ENCODE peak calls at places on chromosomes 12 and 14, in four cellular contexts. One of them, this sample, is unnamed.

GRCh38 chr14:50773632-50774541 is 57.1 kb downstream of the NIN start:
- DNase-seq in hepatocyte: peak
- DNase-seq in nephron progenitor cell: peak
- DNase-seq in Calu3: peak
- DNase-seq in this sample: peak

GRCh38 chr12:121767525-121768016 is 25.9 kb downstream of the RHOF start:
- DNase-seq in hepatocyte: no peak
- DNase-seq in Calu3: no peak
- DNase-seq in nephron progenitor cell: no peak
- DNase-seq in this sample: no peak

GRCh38 chr12:88375301-88375959 is 204.8 kb downstream of the KITLG start:
- DNase-seq in hepatocyte: no peak
- DNase-seq in nephron progenitor cell: no peak
- DNase-seq in Calu3: no peak
- DNase-seq in this sample: no peak

GRCh38 chr12:126185025-126185424 is 1119.8 kb downstream of the AACS start:
- DNase-seq in hepatocyte: no peak
- DNase-seq in Calu3: no peak
- DNase-seq in nephron progenitor cell: no peak
- DNase-seq in this sample: no peak

GRCh38 chr12:13581031-13581430 is 384.5 kb downstream of the EMP1 start:
- DNase-seq in hepatocyte: no peak
- DNase-seq in Calu3: no peak
- DNase-seq in nephron progenitor cell: no peak
- DNase-seq in this sample: no peak

GRCh38 chr14:72565917-72566316 is 328.0 kb downstream of the DPF3 start:
- DNase-seq in Calu3: no peak
- DNase-seq in hepatocyte: no peak
- DNase-seq in nephron progenitor cell: no peak
- DNase-seq in this sample: no peak

GRCh38 chr12:7346571-7347225 is 42.8 kb downstream of the ACSM4 start:
- DNase-seq in nephron progenitor cell: no peak
- DNase-seq in hepatocyte: no peak
- DNase-seq in Calu3: no peak
- DNase-seq in this sample: no peak

GRCh38 chr12:22407397-22407796 is 72.9 kb upstream of the ST8SIA1 start:
- DNase-seq in hepatocyte: no peak
- DNase-seq in Calu3: no peak
- DNase-seq in nephron progenitor cell: no peak
- DNase-seq in this sample: no peak

GRCh38 chr14:75566752-75567151 is 11.7 kb upstream of the FLVCR2 start:
- DNase-seq in nephron progenitor cell: no peak
- DNase-seq in hepatocyte: no peak
- DNase-seq in Calu3: no peak
- DNase-seq in this sample: no peak

GRCh38 chr14:89973234-89973823 is 17.6 kb downstream of the TDP1 start:
- DNase-seq in hepatocyte: peak
- DNase-seq in nephron progenitor cell: peak
- DNase-seq in Calu3: peak
- DNase-seq in this sample: peak

GRCh38 chr14:22986508-22987054 is 4.2 kb upstream of the AJUBA start:
- DNase-seq in nephron progenitor cell: peak
- DNase-seq in hepatocyte: peak
- DNase-seq in Calu3: peak
- DNase-seq in this sample: peak

GRCh38 chr14:106287506-106287905 is 761.1 kb downstream of the TMEM121 start:
- DNase-seq in nephron progenitor cell: no peak
- DNase-seq in Calu3: no peak
- DNase-seq in hepatocyte: no peak
- DNase-seq in this sample: no peak

GRCh38 chr14:106291626-106292025 is 765.2 kb downstream of the TMEM121 start:
- DNase-seq in Calu3: no peak
- DNase-seq in hepatocyte: no peak
- DNase-seq in nephron progenitor cell: no peak
- DNase-seq in this sample: no peak

DNA sequence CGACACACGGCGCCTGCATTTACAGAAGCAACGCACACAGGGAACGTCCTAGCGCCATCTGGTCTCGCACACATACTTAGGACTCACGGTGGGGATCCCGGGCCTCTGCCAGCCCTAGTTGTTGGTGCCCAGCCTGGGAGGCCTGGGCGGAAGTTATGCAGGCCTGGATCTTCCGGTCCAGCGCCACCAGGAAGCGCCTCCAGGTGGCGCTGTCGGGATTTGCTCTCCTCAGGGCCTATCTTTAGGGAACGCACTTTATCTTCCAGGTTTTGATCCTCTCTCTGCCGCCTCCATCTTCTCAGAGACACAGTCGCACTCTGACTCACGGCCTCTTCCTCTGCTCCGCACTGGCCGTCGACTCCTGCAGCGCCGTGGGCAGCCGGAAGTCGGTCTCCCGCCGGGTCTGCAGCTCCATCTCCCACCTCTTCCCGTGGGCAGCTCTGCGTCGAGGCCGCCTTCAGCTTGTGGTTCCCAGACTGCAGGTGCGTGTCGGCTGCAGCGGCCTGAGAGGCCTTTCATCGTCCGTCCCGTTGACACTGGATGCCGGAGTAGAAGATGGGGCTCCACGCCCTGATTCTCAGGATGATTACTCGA is 760.4 kb downstream of the TMEM121 start:
- DNase-seq in hepatocyte: no peak
- DNase-seq in nephron progenitor cell: no peak
- DNase-seq in Calu3: no peak
- DNase-seq in this sample: no peak
- TF ChIP-seq CTCF in hepatocyte: no peak
- TF ChIP-seq CTCF in nephron progenitor cell: no peak
- TF ChIP-seq CTCF in Calu3: no peak
- TF ChIP-seq CTCF in this sample: no peak

DNA sequence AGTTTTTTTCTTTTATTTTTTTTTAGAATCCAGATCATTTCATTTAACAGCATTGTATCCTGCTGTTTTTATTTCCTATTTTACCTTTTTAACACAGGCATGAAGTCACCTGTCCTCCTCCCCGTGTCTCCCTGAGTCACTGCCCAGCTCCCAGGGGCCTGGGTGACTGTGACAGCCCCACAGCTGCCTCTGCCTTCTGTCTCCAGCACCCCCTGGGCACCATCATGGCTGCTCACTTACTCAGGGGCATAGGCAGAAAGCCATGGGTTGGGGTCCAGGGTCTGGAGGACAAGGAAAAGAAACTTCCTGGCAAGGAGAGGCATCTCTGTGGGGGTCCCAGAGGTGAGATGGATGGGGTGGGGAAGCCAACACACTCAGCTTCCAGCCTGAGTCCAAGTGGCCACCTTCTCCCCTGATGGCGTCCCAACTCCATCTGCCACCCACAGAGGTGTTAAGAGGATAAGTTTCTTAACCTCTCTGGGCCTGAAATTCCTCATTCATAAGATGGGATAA is 25.3 kb downstream of the TMEM63C start:
- DNase-seq in Calu3: no peak
- DNase-seq in hepatocyte: no peak
- DNase-seq in nephron progenitor cell: no peak
- DNase-seq in this sample: no peak
- TF ChIP-seq CTCF in Calu3: no peak
- TF ChIP-seq CTCF in hepatocyte: no peak
- TF ChIP-seq CTCF in nephron progenitor cell: no peak
- TF ChIP-seq CTCF in this sample: no peak

DNA sequence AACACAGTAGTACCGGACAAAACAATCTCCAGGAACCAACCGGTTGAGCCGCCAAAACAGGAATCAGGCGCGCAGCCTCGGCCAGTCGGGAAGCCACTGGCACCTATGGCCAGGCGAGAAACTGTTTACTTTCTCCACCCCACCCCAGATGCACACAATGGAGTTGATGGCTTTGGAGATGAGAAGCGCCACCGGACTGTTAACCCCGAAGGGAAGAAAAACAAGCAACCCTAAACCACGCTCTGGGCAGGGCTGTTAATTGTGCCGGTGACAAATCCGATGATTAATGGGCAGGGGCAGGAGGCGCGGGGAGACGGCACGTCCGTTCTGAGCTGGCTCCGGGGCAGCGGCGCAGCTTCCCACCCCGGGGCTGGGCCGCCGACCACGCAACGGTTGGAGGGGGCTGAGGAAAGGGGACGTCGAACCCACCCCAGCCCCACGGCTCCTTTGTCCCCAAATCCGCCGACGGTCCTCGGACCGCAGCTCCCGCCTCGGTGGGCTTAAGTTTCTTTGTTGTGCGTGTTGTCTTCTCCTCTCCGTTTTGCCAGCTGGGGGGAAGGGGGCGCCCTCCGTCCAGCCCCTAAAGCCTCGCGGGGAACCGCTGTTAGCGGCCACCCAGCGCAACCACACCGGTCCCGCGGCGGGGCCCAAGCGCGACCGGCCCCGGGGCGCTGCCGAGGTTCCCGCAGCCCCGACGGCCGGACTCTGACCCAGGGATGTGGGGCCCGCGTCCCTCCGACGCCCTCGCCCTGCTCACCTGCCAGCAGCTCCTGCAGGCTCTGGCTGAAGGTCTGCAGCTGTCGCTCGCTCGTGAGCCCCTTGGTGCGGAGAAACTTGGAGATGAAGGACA is 790 bp downstream of the BTG1 start:
- DNase-seq in nephron progenitor cell: peak
- DNase-seq in Calu3: peak
- DNase-seq in hepatocyte: peak
- DNase-seq in this sample: peak
- TF ChIP-seq CTCF in nephron progenitor cell: no peak
- TF ChIP-seq CTCF in Calu3: no peak
- TF ChIP-seq CTCF in hepatocyte: peak
- TF ChIP-seq CTCF in this sample: no peak

DNA sequence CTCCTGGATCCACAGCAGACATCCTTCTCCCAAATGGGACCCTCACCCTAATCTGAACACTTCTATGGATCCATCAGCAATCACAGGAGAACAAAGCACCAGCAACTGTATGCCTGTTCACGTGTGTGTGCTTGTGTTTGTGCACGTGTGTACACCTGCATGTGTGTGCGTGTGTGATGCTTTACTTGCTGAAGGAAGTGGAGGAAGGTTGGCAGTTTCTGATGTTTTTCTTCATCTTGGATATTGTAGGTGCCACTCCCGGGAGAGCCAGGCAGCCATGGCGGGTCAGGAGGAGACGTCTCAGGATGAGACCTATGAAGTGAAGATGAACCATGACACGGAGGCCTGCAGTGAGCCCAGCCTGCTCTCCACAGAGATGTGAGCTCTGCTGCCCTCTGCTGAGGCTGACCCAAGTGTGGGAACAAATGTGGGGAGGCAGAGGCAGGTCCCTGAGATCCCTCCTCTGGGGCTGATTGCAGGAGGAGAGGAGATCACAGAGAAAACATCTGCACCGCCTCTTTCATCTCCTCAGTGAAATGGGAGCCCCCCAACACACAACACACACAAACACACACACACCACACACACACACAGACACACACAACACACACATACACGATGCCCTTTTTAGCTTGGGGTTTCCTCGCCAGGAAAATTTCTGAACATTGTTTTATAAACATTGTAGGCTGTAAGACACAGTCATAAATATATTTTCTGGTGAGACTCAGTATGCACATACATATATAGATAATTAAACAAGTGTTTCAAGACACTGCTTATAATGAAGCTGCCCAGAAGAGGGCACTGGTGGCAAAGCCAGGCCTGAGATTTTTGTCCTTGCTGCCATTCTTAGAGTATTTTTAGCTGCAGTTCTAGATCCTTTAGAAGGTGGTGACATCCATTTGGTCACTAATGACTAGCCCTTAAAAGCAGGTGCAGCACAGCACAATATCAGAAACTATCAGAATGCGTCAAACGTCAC is 112.2 kb upstream of the FKBP4 start:
- DNase-seq in nephron progenitor cell: peak
- DNase-seq in hepatocyte: peak
- DNase-seq in Calu3: peak
- DNase-seq in this sample: peak
- TF ChIP-seq CTCF in nephron progenitor cell: peak
- TF ChIP-seq CTCF in hepatocyte: peak
- TF ChIP-seq CTCF in Calu3: peak
- TF ChIP-seq CTCF in this sample: peak

GRCh38 chr12:57546438-57547365 is at the start of gene DCTN2:
- DNase-seq in Calu3: peak
- DNase-seq in hepatocyte: peak
- DNase-seq in nephron progenitor cell: peak
- DNase-seq in this sample: peak
- TF ChIP-seq CTCF in Calu3: no peak
- TF ChIP-seq CTCF in hepatocyte: peak
- TF ChIP-seq CTCF in nephron progenitor cell: no peak
- TF ChIP-seq CTCF in this sample: no peak

GRCh38 chr12:106211973-106212372 is 35.8 kb downstream of the CKAP4 start:
- DNase-seq in hepatocyte: no peak
- DNase-seq in nephron progenitor cell: no peak
- DNase-seq in Calu3: no peak
- DNase-seq in this sample: no peak
- TF ChIP-seq CTCF in hepatocyte: no peak
- TF ChIP-seq CTCF in nephron progenitor cell: no peak
- TF ChIP-seq CTCF in Calu3: no peak
- TF ChIP-seq CTCF in this sample: no peak

DNA sequence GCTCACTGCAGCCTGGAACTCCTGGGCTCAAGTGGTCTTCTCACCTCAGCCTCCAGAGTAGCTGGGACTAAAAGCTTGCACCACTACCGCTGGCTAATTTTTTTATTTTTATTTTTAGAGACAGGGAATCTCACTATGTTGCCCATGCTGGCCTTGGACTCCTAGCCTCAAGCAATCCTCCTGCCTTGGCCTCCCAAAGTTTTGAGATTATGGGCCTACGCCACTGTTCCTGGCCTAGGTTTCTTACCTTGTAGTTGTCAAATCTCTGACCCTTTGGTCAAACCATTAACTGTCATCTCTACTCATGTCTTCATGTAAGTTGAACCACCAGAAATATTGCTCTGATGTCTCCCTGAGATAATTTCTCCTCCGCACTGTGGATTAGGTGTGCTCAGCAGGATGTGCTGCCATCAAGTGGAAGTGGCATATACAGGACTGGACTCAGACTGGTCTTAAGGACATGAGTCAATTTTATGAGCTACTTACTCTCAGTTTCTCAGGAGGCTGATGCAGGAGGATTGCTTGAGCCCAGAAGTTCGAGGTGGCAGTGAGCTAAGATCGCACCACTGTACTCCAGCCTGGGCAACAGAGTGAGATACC is 28.5 kb downstream of the ACTR6 start:
- DNase-seq in Calu3: peak
- DNase-seq in nephron progenitor cell: no peak
- DNase-seq in hepatocyte: peak
- DNase-seq in this sample: peak
- TF ChIP-seq CTCF in Calu3: no peak
- TF ChIP-seq CTCF in nephron progenitor cell: no peak
- TF ChIP-seq CTCF in hepatocyte: peak
- TF ChIP-seq CTCF in this sample: no peak

GRCh38 chr14:61607570-61608244 is 87.6 kb upstream of the HIF1A start:
- DNase-seq in hepatocyte: no peak
- DNase-seq in nephron progenitor cell: no peak
- DNase-seq in Calu3: no peak
- DNase-seq in this sample: no peak
- TF ChIP-seq CTCF in hepatocyte: no peak
- TF ChIP-seq CTCF in nephron progenitor cell: peak
- TF ChIP-seq CTCF in Calu3: no peak
- TF ChIP-seq CTCF in this sample: no peak